ENCODE peak calls at places on chromosomes 4 and X, in ten cellular contexts. J is cardiac muscle cell, Q is tibial nerve, L is cardiac fibroblast, D is SK-N-SH, A is endothelial cell, N is neural crest cell, C is transverse colon, P is HFF-Myc, W is fibroblast of the aortic adventitia. H is an unnamed sample.

GRCh38 chr4:6763330-6763851 is 19.1 kb upstream of the KIAA0232 start:
- DNase-seq in J (no peak), Q (no peak), L (no peak), D (no peak), A (no peak), N (no peak), C (peak), P (no peak), W (no peak), H (no peak)

GRCh38 chr4:14294611-14295010 is 667.1 kb upstream of the BOD1L1 start:
- DNase-seq in J (no peak), Q (no peak), L (peak), D (no peak), A (no peak), N (no peak), C (no peak), P (no peak), W (peak), H (peak)

GRCh38 chrX:41666251-41666650 is 22.5 kb upstream of the GPR34 start:
- DNase-seq in J (peak), Q (no peak), L (peak), D (no peak), A (no peak), N (no peak), C (no peak), P (no peak), W (peak), H (peak)

GRCh38 chr4:94244829-94245185 is 37.1 kb downstream of the SMARCAD1 start:
- DNase-seq in J (no peak), Q (no peak), L (no peak), D (no peak), A (no peak), N (no peak), C (no peak), P (no peak), W (peak), H (no peak)

GRCh38 chr4:149676076-149676475 is 139.6 kb downstream of the IQCM start:
- DNase-seq in J (no peak), Q (no peak), L (no peak), D (no peak), A (no peak), N (no peak), C (no peak), P (no peak), W (no peak), H (no peak)

GRCh38 chr4:80913381-80913780 is 117.1 kb upstream of the BMP3 start:
- DNase-seq in J (peak), Q (no peak), L (no peak), D (no peak), A (no peak), N (no peak), C (no peak), P (no peak), W (peak), H (peak)

GRCh38 chr4:153512162-153512852 is 46.1 kb downstream of the TMEM131L start:
- DNase-seq in J (no peak), Q (no peak), L (no peak), D (no peak), A (no peak), N (no peak), C (no peak), P (no peak), W (no peak), H (no peak)

GRCh38 chrX:153800177-153800722 is 5.8 kb downstream of the SSR4 start:
- DNase-seq in J (no peak), Q (no peak), L (no peak), D (no peak), A (no peak), N (no peak), C (no peak), P (no peak), W (no peak), H (no peak)

GRCh38 chr4:5125326-5125725 is 74.0 kb downstream of the STK32B start:
- DNase-seq in J (no peak), Q (no peak), L (no peak), D (no peak), A (no peak), N (no peak), C (no peak), P (no peak), W (no peak), H (no peak)

GRCh38 chr4:7753931-7754465 is 185.7 kb downstream of the AFAP1 start:
- DNase-seq in J (no peak), Q (no peak), L (no peak), D (no peak), A (no peak), N (no peak), C (no peak), P (no peak), W (no peak), H (no peak)

GRCh38 chr4:41360214-41360910 is 103.6 kb downstream of the UCHL1 start:
- DNase-seq in J (peak), Q (peak), L (peak), D (peak), A (peak), N (peak), C (peak), P (no peak), W (peak), H (peak)

GRCh38 chr4:79402452-79402851 is 5.6 kb downstream of the GK2 start:
- DNase-seq in J (no peak), Q (no peak), L (no peak), D (no peak), A (no peak), N (no peak), C (no peak), P (no peak), W (no peak), H (no peak)

GRCh38 chrX:152865232-152865920 is 32.5 kb upstream of the ZNF185 start:
- DNase-seq in J (no peak), Q (no peak), L (no peak), D (no peak), A (no peak), N (no peak), C (no peak), P (no peak), W (peak), H (peak)

GRCh38 chr4:95355021-95355420 is 193.8 kb downstream of the UNC5C start:
- DNase-seq in J (peak), Q (no peak), L (no peak), D (no peak), A (no peak), N (no peak), C (no peak), P (no peak), W (peak), H (no peak)

GRCh38 chr4:8909548-8909947 is 37.9 kb upstream of the HMX1 start:
- DNase-seq in J (no peak), Q (no peak), L (no peak), D (peak), A (no peak), N (no peak), C (no peak), P (no peak), W (no peak), H (no peak)

GRCh38 chr4:3257125-3257690 is 8.2 kb downstream of the MSANTD1 start:
- DNase-seq in J (no peak), Q (peak), L (no peak), D (no peak), A (no peak), N (no peak), C (peak), P (no peak), W (no peak), H (no peak)

GRCh38 chr4:177596035-177596434 is 153.8 kb upstream of the AGA start:
- DNase-seq in J (peak), Q (no peak), L (peak), D (peak), A (no peak), N (no peak), C (no peak), P (peak), W (peak), H (peak)

GRCh38 chrX:16671005-16671404 is 21.0 kb downstream of the S100G start:
- DNase-seq in J (peak), Q (no peak), L (peak), D (peak), A (peak), N (no peak), C (no peak), P (no peak), W (peak), H (peak)

DNA sequence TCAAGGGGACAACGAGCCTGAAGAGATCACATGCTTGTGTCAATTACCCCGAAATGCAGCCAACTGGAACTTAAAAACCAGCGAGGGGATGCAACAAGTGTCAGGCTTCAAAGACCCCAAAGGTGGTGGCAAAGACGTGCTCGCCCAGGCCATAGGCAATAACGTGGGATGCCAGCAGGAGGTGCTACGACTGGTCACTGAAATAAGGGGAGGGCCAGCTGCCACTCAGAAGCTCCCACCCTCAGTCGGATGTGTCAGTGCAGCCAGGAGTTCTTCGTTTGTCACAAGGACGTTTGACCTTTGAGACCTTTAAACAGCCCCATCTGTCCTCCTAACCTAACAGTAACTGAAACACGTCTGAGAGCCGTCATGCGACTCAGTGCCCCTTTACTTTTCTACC is 556.8 kb upstream of the PCDH10 start:
- DNase-seq in J (no peak), Q (no peak), L (no peak), D (peak), A (no peak), N (no peak), C (no peak), P (no peak), W (no peak), H (no peak)
- TF ChIP-seq CTCF in J (no peak), Q (no peak), L (no peak), D (peak), A (no peak), N (no peak), C (no peak), P (no peak), W (no peak), H (no peak)

GRCh38 chr4:156767911-156768415 is 203.6 kb downstream of the PDGFC start:
- DNase-seq in J (no peak), Q (no peak), L (no peak), D (no peak), A (no peak), N (no peak), C (no peak), P (no peak), W (no peak), H (no peak)
- TF ChIP-seq CTCF in J (no peak), Q (no peak), L (no peak), D (no peak), A (no peak), N (no peak), C (no peak), P (no peak), W (no peak), H (no peak)

GRCh38 chr4:115759231-115759630 is 645.8 kb upstream of the NDST4 start:
- DNase-seq in J (no peak), Q (no peak), L (no peak), D (no peak), A (no peak), N (no peak), C (no peak), P (no peak), W (no peak), H (no peak)

DNA sequence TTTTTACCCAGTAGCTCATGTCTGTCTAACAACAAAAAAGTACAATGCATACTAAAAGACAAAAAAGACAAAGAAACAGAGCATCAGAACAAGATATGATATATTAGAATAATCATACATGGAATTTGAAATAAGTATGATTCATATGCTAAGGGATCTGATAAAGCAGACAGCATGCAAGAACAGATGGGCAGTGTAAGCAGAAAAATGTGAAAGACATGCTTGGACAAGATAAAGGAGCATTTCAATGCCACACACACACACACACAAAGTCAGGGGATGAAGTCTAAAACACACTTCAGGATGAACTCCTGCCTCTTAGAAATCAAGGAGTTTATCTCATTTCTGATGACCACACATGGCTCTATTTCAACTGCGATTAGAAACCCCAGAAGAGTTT is 649.6 kb upstream of the NDST4 start:
- DNase-seq in J (no peak), Q (no peak), L (no peak), D (no peak), A (no peak), N (no peak), C (no peak), P (no peak), W (no peak), H (no peak)
- TF ChIP-seq CTCF in J (no peak), Q (no peak), L (no peak), D (no peak), A (no peak), N (no peak), C (no peak), P (no peak), W (no peak), H (no peak)

GRCh38 chr4:74499986-74500781 is 55.2 kb downstream of the AREG start:
- DNase-seq in J (peak), Q (no peak), L (peak), D (no peak), A (no peak), N (no peak), C (no peak), P (no peak), W (peak), H (peak)
- TF ChIP-seq CTCF in J (no peak), Q (no peak), L (no peak), D (no peak), A (no peak), N (no peak), C (no peak), P (no peak), W (no peak), H (no peak)

GRCh38 chr4:113094802-113095201 is 45.3 kb downstream of the ANK2 start:
- DNase-seq in J (peak), Q (no peak), L (peak), D (peak), A (no peak), N (no peak), C (no peak), P (no peak), W (peak), H (peak)
- TF ChIP-seq CTCF in J (peak), Q (peak), L (peak), D (peak), A (peak), N (peak), C (peak), P (peak), W (peak), H (peak)

GRCh38 chrX:112866175-112866574 is 25.5 kb upstream of the AMOT start:
- DNase-seq in J (no peak), Q (no peak), L (no peak), D (no peak), A (no peak), N (no peak), C (no peak), P (no peak), W (no peak), H (no peak)

GRCh38 chrX:112865464-112866025 is 24.9 kb upstream of the AMOT start:
- DNase-seq in J (no peak), Q (no peak), L (no peak), D (no peak), A (no peak), N (no peak), C (no peak), P (no peak), W (no peak), H (no peak)

GRCh38 chrX:112868586-112868985 is 28.0 kb upstream of the AMOT start:
- DNase-seq in J (no peak), Q (no peak), L (no peak), D (no peak), A (no peak), N (no peak), C (no peak), P (no peak), W (no peak), H (no peak)

GRCh38 chrX:112863850-112864249 is 23.2 kb upstream of the AMOT start:
- DNase-seq in J (no peak), Q (no peak), L (no peak), D (no peak), A (no peak), N (no peak), C (no peak), P (no peak), W (no peak), H (peak)

GRCh38 chrX:112867570-112867969 is 26.9 kb upstream of the AMOT start:
- DNase-seq in J (no peak), Q (no peak), L (no peak), D (no peak), A (no peak), N (no peak), C (no peak), P (no peak), W (no peak), H (no peak)
- TF ChIP-seq CTCF in J (no peak), Q (no peak), L (no peak), D (no peak), A (no peak), N (peak), C (no peak), P (no peak), W (no peak), H (no peak)

DNA sequence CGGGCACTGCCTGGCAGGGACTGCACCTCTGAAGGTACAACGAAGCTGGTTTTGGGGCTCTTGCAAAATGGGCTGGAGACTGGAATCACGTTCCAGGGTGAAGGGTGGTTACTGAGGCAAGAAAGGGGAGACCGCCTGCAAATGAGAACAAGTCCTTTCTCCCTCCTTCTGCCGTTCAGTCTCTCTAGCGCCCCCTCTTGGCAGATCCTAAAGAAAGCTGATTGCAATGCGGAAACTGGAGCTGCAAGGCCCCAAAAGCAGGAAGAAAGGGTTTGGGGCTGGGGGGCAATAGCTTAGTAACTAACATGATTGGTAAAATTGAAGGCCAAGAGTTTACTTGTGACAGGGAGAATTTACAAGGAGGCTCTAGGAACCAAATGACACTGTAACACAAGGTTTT is 222.6 kb upstream of the HAND2 start:
- DNase-seq in J (peak), Q (no peak), L (peak), D (no peak), A (peak), N (peak), C (peak), P (no peak), W (peak), H (peak)
- TF ChIP-seq CTCF in J (peak), Q (no peak), L (peak), D (peak), A (peak), N (peak), C (peak), P (peak), W (peak), H (peak)